ENCODE peak calls at places on chromosomes 6 and 20, in six cellular contexts. P, Q, K, J, I and M are unnamed samples.

GRCh38 chr6:107154131-107154906 is 39.0 kb upstream of the BEND3 start:
- DNase-seq in P (no peak), Q (no peak), K (no peak), J (no peak), I (no peak), M (no peak)

GRCh38 chr6:124958759-124959354 is 3.4 kb upstream of the RNF217 start:
- DNase-seq in P (no peak), Q (no peak), K (no peak), J (no peak), I (peak; percentile 46), M (no peak)

GRCh38 chr6:53366128-53366527 is 17.4 kb upstream of the ELOVL5 start:
- DNase-seq in P (no peak), Q (no peak), K (no peak), J (no peak), I (no peak), M (no peak)

GRCh38 chr6:157036245-157036681 is 259.1 kb downstream of the ARID1B start:
- DNase-seq in P (no peak), Q (no peak), K (no peak), J (peak; percentile 64), I (peak; percentile 83), M (no peak)

GRCh38 chr6:107274288-107274687 is 159.0 kb upstream of the BEND3 start:
- DNase-seq in P (no peak), Q (no peak), K (no peak), J (peak; percentile 61), I (no peak), M (no peak)

GRCh38 chr6:44655368-44656342 is 268.1 kb downstream of the CDC5L start:
- DNase-seq in P (peak; percentile 58), Q (peak; percentile 92), K (peak; percentile 74), J (peak; percentile 68), I (peak; percentile 84), M (peak; percentile 61)

GRCh38 chr20:32124916-32125454 is 15.5 kb downstream of the TM9SF4 start:
- DNase-seq in P (no peak), Q (no peak), K (no peak), J (no peak), I (no peak), M (no peak)

GRCh38 chr6:46090115-46091079 is 39.4 kb upstream of the ENPP4 start:
- DNase-seq in P (no peak), Q (no peak), K (peak; percentile 22), J (peak; percentile 62), I (peak; percentile 42), M (peak; percentile 35)

GRCh38 chr6:11556308-11556707 is 18.8 kb downstream of the TMEM170B start:
- DNase-seq in P (no peak), Q (no peak), K (no peak), J (no peak), I (no peak), M (no peak)

GRCh38 chr6:37818536-37819176 is 871 bp upstream of the ZFAND3 start:
- DNase-seq in P (peak; percentile 82), Q (peak; percentile 91), K (peak; percentile 94), J (peak; percentile 96), I (peak; percentile 92), M (peak; percentile 90)

GRCh38 chr20:37406010-37406998 is 60.4 kb downstream of the SRC start:
- DNase-seq in P (no peak), Q (peak; percentile 65), K (peak; percentile 24), J (peak; percentile 59), I (no peak), M (no peak)